ENCODE peak calls at places on chromosomes 12 and 14, in ten cellular contexts. A is Caco-2, H is tibial artery, L is foreskin fibroblast, Z is PC-3, F is AG09309, M is stomach, N is right atrium auricular region, P is dorsolateral prefrontal cortex, E is HFFc6. U is an unnamed sample.

GRCh38 chr14:85483037-85483436 is 46.9 kb upstream of the FLRT2 start:
- DNase-seq in A (no peak), H (no peak), L (no peak), Z (no peak), F (no peak), M (no peak), N (no peak), P (no peak), E (no peak), U (no peak)

GRCh38 chr14:34322940-34323418 is 139.1 kb downstream of the SPTSSA start:
- DNase-seq in A (peak), H (no peak), L (peak), Z (peak), F (peak), M (peak), N (no peak), P (peak), E (peak), U (peak)

GRCh38 chr12:29710104-29710503 is 73.6 kb downstream of the TMTC1 start:
- DNase-seq in A (no peak), H (no peak), L (peak), Z (no peak), F (no peak), M (no peak), N (peak), P (no peak), E (no peak), U (no peak)

GRCh38 chr12:118061876-118062791 is 1.2 kb upstream of the WSB2 start:
- DNase-seq in A (peak), H (peak), L (peak), Z (peak), F (no peak), M (peak), N (no peak), P (peak), E (peak), U (no peak)

GRCh38 chr14:104856157-104856868 is 8.8 kb upstream of the CEP170B start:
- DNase-seq in A (no peak), H (peak), L (no peak), Z (no peak), F (no peak), M (no peak), N (no peak), P (no peak), E (no peak), U (no peak)

GRCh38 chr12:4269279-4269991 is 4.1 kb upstream of the CCND2 start:
- DNase-seq in A (peak), H (peak), L (peak), Z (no peak), F (no peak), M (peak), N (peak), P (peak), E (no peak), U (no peak)

GRCh38 chr12:59887204-59887603 is 291.4 kb downstream of the SLC16A7 start:
- DNase-seq in A (no peak), H (no peak), L (no peak), Z (no peak), F (no peak), M (no peak), N (no peak), P (no peak), E (no peak), U (no peak)

GRCh38 chr12:115147916-115148315 is 463.9 kb upstream of the TBX3 start:
- DNase-seq in A (no peak), H (no peak), L (no peak), Z (no peak), F (no peak), M (no peak), N (no peak), P (no peak), E (no peak), U (no peak)

GRCh38 chr14:29710015-29710414 is 217.6 kb downstream of the PRKD1 start:
- DNase-seq in A (no peak), H (no peak), L (peak), Z (peak), F (no peak), M (no peak), N (no peak), P (no peak), E (no peak), U (no peak)

GRCh38 chr12:94172031-94172430 is 23.7 kb downstream of the PLXNC1 start:
- DNase-seq in A (no peak), H (no peak), L (no peak), Z (peak), F (no peak), M (no peak), N (no peak), P (no peak), E (no peak), U (no peak)

GRCh38 chr12:127636881-127637280 is 630.1 kb upstream of the TMEM132C start:
- DNase-seq in A (no peak), H (no peak), L (no peak), Z (no peak), F (no peak), M (no peak), N (no peak), P (no peak), E (no peak), U (no peak)

GRCh38 chr12:106999444-106999843 is 12.5 kb upstream of the MTERF2 start:
- DNase-seq in A (no peak), H (peak), L (no peak), Z (no peak), F (no peak), M (no peak), N (no peak), P (no peak), E (no peak), U (no peak)

GRCh38 chr12:23662966-23663365 is 286.5 kb downstream of the SOX5 start:
- DNase-seq in A (no peak), H (no peak), L (no peak), Z (no peak), F (no peak), M (no peak), N (no peak), P (no peak), E (no peak), U (no peak)

GRCh38 chr12:40827923-40828592 is 135.8 kb downstream of the CNTN1 start:
- DNase-seq in A (no peak), H (no peak), L (no peak), Z (no peak), F (no peak), M (no peak), N (no peak), P (no peak), E (no peak), U (no peak)

GRCh38 chr12:44521702-44522101 is 354.4 kb downstream of the NELL2 start:
- DNase-seq in A (no peak), H (no peak), L (no peak), Z (no peak), F (no peak), M (no peak), N (no peak), P (no peak), E (no peak), U (no peak)

GRCh38 chr14:52063107-52063506 is 5.8 kb downstream of the NID2 start:
- DNase-seq in A (peak), H (no peak), L (peak), Z (no peak), F (no peak), M (no peak), N (no peak), P (no peak), E (no peak), U (no peak)

GRCh38 chr14:64569108-64570045 is 19.6 kb downstream of the PPP1R36 start:
- DNase-seq in A (peak), H (peak), L (peak), Z (peak), F (no peak), M (peak), N (peak), P (peak), E (peak), U (no peak)

GRCh38 chr12:82862876-82863649 is 176.4 kb downstream of the TMTC2 start:
- DNase-seq in A (no peak), H (no peak), L (peak), Z (peak), F (no peak), M (no peak), N (no peak), P (no peak), E (no peak), U (no peak)

GRCh38 chr12:126191037-126191891 is 1126.0 kb downstream of the AACS start:
- DNase-seq in A (no peak), H (no peak), L (no peak), Z (no peak), F (no peak), M (no peak), N (no peak), P (peak), E (no peak), U (no peak)

GRCh38 chr12:127041985-127042625 is 1224.9 kb upstream of the TMEM132C start:
- DNase-seq in A (no peak), H (no peak), L (no peak), Z (peak), F (no peak), M (no peak), N (no peak), P (no peak), E (no peak), U (no peak)

GRCh38 chr12:1795221-1795784 is 25.1 kb upstream of the LRTM2 start:
- DNase-seq in A (no peak), H (no peak), L (no peak), Z (no peak), F (no peak), M (no peak), N (no peak), P (no peak), E (no peak), U (no peak)

GRCh38 chr14:90850487-90850886 is 34.3 kb upstream of the TTC7B start:
- DNase-seq in A (no peak), H (no peak), L (peak), Z (peak), F (no peak), M (no peak), N (no peak), P (no peak), E (no peak), U (no peak)

GRCh38 chr14:61077946-61078738 is 97.1 kb downstream of the SLC38A6 start:
- DNase-seq in A (no peak), H (no peak), L (peak), Z (peak), F (no peak), M (no peak), N (no peak), P (no peak), E (no peak), U (no peak)

DNA sequence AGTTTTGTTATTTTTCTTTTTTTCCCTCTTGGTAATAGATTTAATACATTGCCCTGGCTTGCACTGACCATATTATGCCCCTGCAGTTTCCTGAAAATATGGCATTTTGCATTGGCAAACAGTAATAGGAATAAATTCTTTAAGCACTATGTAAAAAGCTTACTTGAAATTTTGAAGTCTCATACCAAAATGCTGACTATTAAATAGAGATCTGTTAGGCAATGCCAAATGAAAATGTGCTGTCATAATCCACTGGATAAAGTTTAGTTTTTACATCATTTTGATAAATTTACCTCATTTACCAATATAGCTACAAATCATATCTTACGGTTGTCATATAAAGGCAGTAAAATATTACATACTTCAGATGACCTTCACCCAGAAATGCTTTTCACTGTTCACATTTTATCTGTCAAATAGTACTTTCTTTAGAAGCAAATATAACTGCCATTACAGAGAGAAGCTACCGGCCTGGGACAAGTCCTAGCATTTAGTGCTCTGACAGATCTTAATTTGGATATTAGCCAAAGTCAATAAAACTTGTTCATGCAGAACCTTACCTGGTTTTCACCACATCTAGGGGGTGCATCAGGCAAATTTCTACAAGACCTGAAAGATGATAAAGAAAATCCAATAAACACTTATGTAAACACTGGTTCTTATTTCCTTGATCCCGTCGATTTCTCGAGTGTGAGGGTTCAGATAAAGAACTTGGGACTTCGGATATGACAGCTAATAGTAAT is 212.9 kb downstream of the PAX9 start:
- DNase-seq in A (no peak), H (no peak), L (no peak), Z (peak), F (no peak), M (no peak), N (no peak), P (no peak), E (no peak), U (no peak)
- TF ChIP-seq CTCF in A (no peak), H (no peak), L (no peak), Z (no peak), F (no peak), M (no peak), N (no peak), P (no peak), E (no peak), U (no peak)

GRCh38 chr12:49092086-49092815 is 2.4 kb downstream of the DHH start:
- DNase-seq in A (peak), H (no peak), L (peak), Z (peak), F (no peak), M (no peak), N (no peak), P (peak), E (no peak), U (no peak)
- TF ChIP-seq CTCF in A (peak), H (no peak), L (peak), Z (peak), F (peak), M (no peak), N (no peak), P (no peak), E (peak), U (peak)

GRCh38 chr12:124696689-124697476 is 129.5 kb upstream of the NCOR2 start:
- DNase-seq in A (no peak), H (no peak), L (no peak), Z (no peak), F (no peak), M (peak), N (no peak), P (no peak), E (no peak), U (no peak)

GRCh38 chr12:124695861-124696260 is 128.4 kb upstream of the NCOR2 start:
- DNase-seq in A (peak), H (no peak), L (no peak), Z (peak), F (no peak), M (no peak), N (no peak), P (no peak), E (no peak), U (no peak)

GRCh38 chr12:124698998-124699305 is 131.5 kb upstream of the NCOR2 start:
- DNase-seq in A (no peak), H (no peak), L (no peak), Z (no peak), F (no peak), M (no peak), N (no peak), P (no peak), E (no peak), U (no peak)

GRCh38 chr12:124699878-124700277 is 132.5 kb upstream of the NCOR2 start:
- DNase-seq in A (no peak), H (no peak), L (no peak), Z (no peak), F (no peak), M (peak), N (no peak), P (no peak), E (no peak), U (no peak)

GRCh38 chr12:124698211-124698997 is 131.0 kb upstream of the NCOR2 start:
- DNase-seq in A (no peak), H (no peak), L (peak), Z (no peak), F (no peak), M (peak), N (no peak), P (no peak), E (no peak), U (no peak)
- TF ChIP-seq CTCF in A (no peak), H (no peak), L (no peak), Z (no peak), F (no peak), M (no peak), N (no peak), P (no peak), E (no peak), U (no peak)

DNA sequence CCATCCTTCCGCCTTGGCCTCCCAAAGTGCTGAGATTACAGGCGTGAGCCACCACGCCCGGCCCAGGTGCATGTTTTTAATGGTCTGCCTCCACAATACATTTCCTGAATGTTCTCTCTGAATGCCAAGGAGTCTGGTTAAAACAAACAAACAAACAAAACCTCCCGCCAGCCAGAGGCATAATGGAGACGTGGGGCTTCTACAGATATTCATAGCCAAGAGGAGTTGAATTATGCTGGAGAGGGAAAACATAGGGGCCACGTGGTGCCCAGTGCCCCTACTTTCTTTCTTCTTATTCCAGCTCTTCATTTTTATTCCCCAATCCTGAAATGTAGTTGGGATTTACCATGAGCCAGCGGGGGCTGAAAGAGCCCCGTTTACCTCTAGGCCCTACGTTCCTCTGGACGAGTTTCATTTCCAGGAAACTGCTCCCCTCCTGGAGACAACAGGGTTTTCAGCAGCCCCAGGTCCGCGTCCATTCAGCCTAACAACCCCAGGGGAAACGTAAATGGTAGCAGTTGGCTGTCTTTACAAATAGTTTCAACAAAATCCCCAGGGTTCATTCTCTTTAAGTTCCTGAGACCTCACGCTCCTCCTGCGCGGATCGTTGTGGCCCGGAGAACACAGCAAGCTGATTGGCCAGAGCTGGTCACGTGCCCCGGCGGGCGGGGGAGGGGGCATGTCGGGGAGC is 108.5 kb upstream of the ESRRB start:
- DNase-seq in A (peak), H (peak), L (peak), Z (no peak), F (no peak), M (peak), N (peak), P (peak), E (no peak), U (no peak)
- TF ChIP-seq CTCF in A (no peak), H (no peak), L (peak), Z (no peak), F (peak), M (no peak), N (no peak), P (no peak), E (peak), U (peak)

GRCh38 chr12:125090437-125090836 is 25.2 kb downstream of the AACS start:
- DNase-seq in A (no peak), H (no peak), L (no peak), Z (no peak), F (no peak), M (no peak), N (no peak), P (no peak), E (no peak), U (no peak)

GRCh38 chr12:125091401-125091800 is 26.2 kb downstream of the AACS start:
- DNase-seq in A (no peak), H (no peak), L (no peak), Z (no peak), F (no peak), M (no peak), N (no peak), P (no peak), E (no peak), U (no peak)

GRCh38 chr12:125089626-125090025 is 24.4 kb downstream of the AACS start:
- DNase-seq in A (no peak), H (no peak), L (no peak), Z (no peak), F (no peak), M (no peak), N (no peak), P (no peak), E (no peak), U (no peak)

GRCh38 chr12:125092108-125092871 is 27.1 kb downstream of the AACS start:
- DNase-seq in A (no peak), H (no peak), L (peak), Z (no peak), F (no peak), M (no peak), N (no peak), P (no peak), E (no peak), U (no peak)

GRCh38 chr12:125089083-125089482 is 23.8 kb downstream of the AACS start:
- DNase-seq in A (no peak), H (no peak), L (no peak), Z (no peak), F (no peak), M (no peak), N (no peak), P (no peak), E (no peak), U (no peak)
- TF ChIP-seq CTCF in A (no peak), H (no peak), L (no peak), Z (peak), F (no peak), M (no peak), N (no peak), P (no peak), E (peak), U (no peak)

DNA sequence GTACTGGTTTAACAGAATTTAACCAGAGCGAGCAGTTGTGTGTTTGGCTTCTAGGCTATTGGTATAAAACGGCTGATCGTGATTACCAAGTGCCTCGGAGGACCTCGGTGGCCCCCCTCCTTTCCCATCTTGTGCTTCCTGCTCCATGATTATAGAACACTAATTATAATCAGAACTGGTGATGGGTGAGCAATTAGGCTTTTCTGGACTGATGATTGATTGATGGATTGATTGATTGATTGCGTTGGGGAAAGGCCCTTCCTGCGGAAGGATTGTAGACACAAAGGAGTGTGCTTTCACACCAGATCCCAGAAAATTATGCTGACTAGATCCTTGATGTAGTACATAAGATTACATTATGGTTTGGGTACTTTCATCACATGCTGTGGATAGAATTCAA is 8.3 kb downstream of the PELI2 start:
- DNase-seq in A (no peak), H (no peak), L (no peak), Z (no peak), F (no peak), M (no peak), N (no peak), P (no peak), E (no peak), U (no peak)
- TF ChIP-seq CTCF in A (no peak), H (no peak), L (no peak), Z (no peak), F (no peak), M (no peak), N (no peak), P (no peak), E (no peak), U (no peak)

GRCh38 chr12:5889381-5890047 is 55.5 kb downstream of the ANO2 start:
- DNase-seq in A (peak), H (no peak), L (no peak), Z (peak), F (no peak), M (no peak), N (peak), P (no peak), E (no peak), U (no peak)
- TF ChIP-seq CTCF in A (no peak), H (no peak), L (no peak), Z (peak), F (peak), M (no peak), N (no peak), P (no peak), E (no peak), U (no peak)

DNA sequence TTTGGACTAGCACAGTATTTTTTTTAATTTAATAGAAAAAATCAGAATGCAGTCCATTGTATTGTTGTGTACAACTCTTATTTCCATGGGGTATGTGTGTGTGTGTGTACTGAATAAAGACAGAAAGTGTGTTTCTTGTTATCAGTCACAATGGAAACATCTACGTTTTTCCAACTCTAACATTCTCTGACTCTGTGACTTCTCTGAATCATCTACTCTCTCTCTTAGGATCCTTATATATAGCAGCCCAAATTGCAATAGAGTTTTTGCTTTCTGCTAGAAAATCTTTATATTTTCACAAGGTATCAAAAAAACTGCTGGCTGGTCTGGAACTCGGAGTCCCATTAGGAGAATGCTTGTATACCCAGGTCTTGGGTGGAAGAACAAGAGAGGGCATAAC is 138.9 kb upstream of the ARID2 start:
- DNase-seq in A (no peak), H (no peak), L (no peak), Z (no peak), F (no peak), M (no peak), N (no peak), P (no peak), E (no peak), U (no peak)
- TF ChIP-seq CTCF in A (no peak), H (no peak), L (no peak), Z (no peak), F (no peak), M (no peak), N (no peak), P (no peak), E (no peak), U (no peak)

U was measured in AG04450.